ENCODE peak calls at places on chromosomes 4 and X, in five cellular contexts. X is DMS79, P is AG09309, G is Calu3, I is germinal center. Q is an unnamed sample.

GRCh38 chr4:108536577-108536976 is 83.8 kb upstream of the RPL34 start:
- DNase-seq in X (no peak), P (no peak), G (no peak), I (no peak), Q (no peak)

GRCh38 chr4:16206848-16207247 is 19.4 kb downstream of the TAPT1 start:
- DNase-seq in X (no peak), P (no peak), G (no peak), I (no peak), Q (no peak)

GRCh38 chrX:8879750-8880149 is 78.6 kb upstream of the FAM9A start:
- DNase-seq in X (no peak), P (no peak), G (peak; percentile 63), I (peak; percentile 4), Q (no peak)

GRCh38 chr4:41428205-41428940 is 109.6 kb upstream of the LIMCH1 start:
- DNase-seq in X (no peak), P (no peak), G (no peak), I (no peak), Q (no peak)

GRCh38 chr4:52566136-52567031 is 92.7 kb downstream of the USP46 start:
- DNase-seq in X (no peak), P (no peak), G (no peak), I (no peak), Q (no peak)

GRCh38 chr4:121217385-121217784 is 53.3 kb upstream of the TNIP3 start:
- DNase-seq in X (no peak), P (peak; percentile 32), G (no peak), I (no peak), Q (peak; percentile 51)

GRCh38 chrX:114976321-114976720 is 41.1 kb downstream of the IL13RA2 start:
- DNase-seq in X (no peak), P (peak; percentile 21), G (peak; percentile 9), I (no peak), Q (no peak)

GRCh38 chrX:119003462-119003861 is 29.0 kb downstream of the LONRF3 start:
- DNase-seq in X (no peak), P (no peak), G (no peak), I (no peak), Q (no peak)

GRCh38 chrX:153909024-153909979 is 4.8 kb downstream of the AVPR2 start:
- DNase-seq in X (no peak), P (no peak), G (peak; percentile 44), I (no peak), Q (no peak)

GRCh38 chr4:102449751-102450352 is 51.3 kb upstream of the NFKB1 start:
- DNase-seq in X (peak; percentile 12), P (no peak), G (peak; percentile 27), I (peak; percentile 50), Q (no peak)

GRCh38 chrX:120452131-120452530 is 17.0 kb downstream of the LAMP2 start:
- DNase-seq in X (no peak), P (no peak), G (no peak), I (no peak), Q (no peak)

GRCh38 chr4:165994706-165995105 is 121.7 kb downstream of the TLL1 start:
- DNase-seq in X (no peak), P (no peak), G (no peak), I (no peak), Q (no peak)

GRCh38 chrX:71158603-71159002 is 14.0 kb downstream of the NLGN3 start:
- DNase-seq in X (no peak), P (no peak), G (no peak), I (no peak), Q (no peak)

GRCh38 chrX:148049441-148049840 is 68.3 kb downstream of the FMR1NB start:
- DNase-seq in X (no peak), P (no peak), G (peak; percentile 1), I (peak; percentile 13), Q (no peak)

GRCh38 chr4:107824367-107825071 is at the start of gene SGMS2:
- DNase-seq in X (peak; percentile 4), P (peak; percentile 73), G (peak; percentile 88), I (peak; percentile 32), Q (peak; percentile 72)

GRCh38 chr4:118335316-118335715 is 17.5 kb downstream of the PRSS12 start:
- DNase-seq in X (no peak), P (no peak), G (no peak), I (no peak), Q (no peak)

GRCh38 chr4:96952610-96953009 is 1112.7 kb downstream of the PDHA2 start:
- DNase-seq in X (no peak), P (no peak), G (no peak), I (no peak), Q (no peak)

GRCh38 chr4:137510866-137511265 is 21.4 kb downstream of the PCDH18 start:
- DNase-seq in X (no peak), P (peak; percentile 82), G (peak; percentile 3), I (no peak), Q (peak; percentile 85)